ENCODE peak calls at places on chromosomes 7 and 10, in four cellular contexts. C is H9, P is mesendoderm, T is H1. U is an unnamed sample.

GRCh38 chr7:12062062-12062461 is 149.0 kb upstream of the TMEM106B start:
- DNase-seq in C (no peak), P (peak; percentile 16), T (no peak), U (no peak)

GRCh38 chr10:530717-531116 is 158.8 kb downstream of the DIP2C start:
- DNase-seq in C (no peak), P (no peak), T (no peak), U (no peak)

GRCh38 chr10:101070098-101070497 is 8.3 kb downstream of the KAZALD1 start:
- DNase-seq in C (no peak), P (no peak), T (no peak), U (no peak)

GRCh38 chr7:77738871-77739270 is 42.6 kb downstream of the RSBN1L start:
- DNase-seq in C (no peak), P (peak; percentile 82), T (no peak), U (no peak)

GRCh38 chr10:125868372-125868975 is 12.6 kb downstream of the DHX32 start:
- DNase-seq in C (no peak), P (peak; percentile 62), T (no peak), U (no peak)

GRCh38 chr10:59675812-59676211 is 33.8 kb downstream of the SLC16A9 start:
- DNase-seq in C (peak; percentile 54), P (peak; percentile 61), T (no peak), U (no peak)

GRCh38 chr10:79377557-79378382 is 30.5 kb downstream of the PPIF start:
- DNase-seq in C (peak; percentile 20), P (no peak), T (no peak), U (no peak)

GRCh38 chr10:68301790-68302502 is 29.9 kb upstream of the HNRNPH3 start:
- DNase-seq in C (no peak), P (peak; percentile 40), T (no peak), U (peak; percentile 14)

DNA sequence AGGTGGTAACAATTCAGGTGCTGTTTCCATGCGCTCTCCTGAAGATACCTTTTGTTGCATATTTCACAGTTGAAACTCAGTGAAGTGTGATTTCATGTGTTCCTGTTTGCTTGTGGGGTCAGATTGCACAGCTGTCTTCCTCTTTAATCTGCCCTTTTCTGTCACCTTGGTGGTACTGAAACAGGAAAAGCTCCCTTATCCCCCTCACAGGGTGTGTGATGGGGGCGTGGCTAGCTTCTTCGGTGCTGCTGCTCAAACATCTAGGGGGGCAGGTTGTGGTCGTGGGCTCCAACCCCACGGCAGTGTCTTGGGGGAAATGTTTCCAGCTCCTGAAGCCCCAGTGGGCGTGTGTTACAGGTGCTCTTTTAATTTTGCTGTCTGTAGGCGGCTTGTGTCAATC is 107.4 kb upstream of the KLF14 start:
- DNase-seq in C (no peak), P (no peak), T (no peak), U (no peak)
- H2AK5ac ChIP-seq in C (no peak overlapping the region), P (no peak overlapping the region), T (no peak overlapping the region), U (no peak overlapping the region)

GRCh38 chr7:82360591-82361386 is 82.8 kb downstream of the CACNA2D1 start:
- DNase-seq in C (no peak), P (no peak), T (no peak), U (no peak)

GRCh38 chr7:82358009-82358578 is 85.5 kb downstream of the CACNA2D1 start:
- DNase-seq in C (no peak), P (no peak), T (no peak), U (no peak)

GRCh38 chr7:82359426-82359825 is 84.2 kb downstream of the CACNA2D1 start:
- DNase-seq in C (no peak), P (peak; percentile 18), T (no peak), U (no peak)

GRCh38 chr7:82362129-82362528 is 81.4 kb downstream of the CACNA2D1 start:
- DNase-seq in C (no peak), P (no peak), T (no peak), U (no peak)

GRCh38 chr7:82358923-82359322 is 84.7 kb downstream of the CACNA2D1 start:
- DNase-seq in C (no peak), P (no peak), T (no peak), U (no peak)
- H4K8ac ChIP-seq in C (no peak overlapping the region), P (no peak overlapping the region), T (no peak overlapping the region), U (no peak overlapping the region)

DNA sequence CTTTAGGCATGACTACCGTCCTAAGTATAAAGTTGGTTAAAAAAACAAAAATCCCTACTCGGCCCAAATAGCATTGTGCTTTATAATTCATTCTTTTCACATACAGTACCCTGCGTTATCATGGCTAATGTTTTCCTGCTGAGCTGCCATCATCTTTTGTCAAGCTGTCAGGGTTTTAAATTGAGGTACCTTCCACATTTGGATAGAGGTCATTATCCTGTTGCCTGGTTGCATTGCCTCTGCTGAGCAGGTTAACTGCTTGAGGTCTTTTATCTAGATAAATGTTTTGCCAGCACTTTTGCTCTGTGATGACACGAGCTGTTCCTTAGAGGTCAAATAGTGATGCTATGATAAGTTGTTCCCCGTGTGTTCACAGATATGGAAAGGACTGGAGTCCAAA is 94.4 kb upstream of the FZD1 start:
- DNase-seq in C (no peak), P (peak; percentile 27), T (no peak), U (no peak)
- H3K23ac ChIP-seq in C (no peak overlapping the region), P (no peak overlapping the region), T (no peak overlapping the region), U (no peak overlapping the region)

GRCh38 chr10:75208177-75208576 is 2.4 kb upstream of the VDAC2 start:
- DNase-seq in C (no peak), P (peak; percentile 64), T (no peak), U (no peak)
- H2AK5ac ChIP-seq in C (no peak overlapping the region), P (peak overlapping the region; percentile 19), T (no peak overlapping the region), U (no peak overlapping the region)

DNA sequence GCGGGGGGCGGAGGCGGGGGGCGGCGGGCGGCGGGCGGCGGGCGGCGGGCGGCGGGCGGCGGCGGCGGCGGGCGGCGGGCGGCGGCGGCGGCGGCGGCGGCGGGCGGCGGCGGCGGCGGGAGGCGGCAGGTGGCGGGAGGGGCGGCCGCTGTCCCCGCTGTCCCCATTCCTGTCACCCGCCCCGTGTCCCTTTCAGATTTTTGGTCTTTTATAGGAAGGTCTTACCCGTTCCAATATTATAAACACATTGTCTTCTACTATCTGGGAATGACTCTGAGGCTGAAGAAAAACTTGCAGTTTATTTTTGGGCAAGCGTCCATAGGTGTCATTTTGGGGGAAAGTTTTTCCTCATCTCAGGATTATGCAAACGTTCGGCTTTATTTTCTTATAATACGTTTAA is 530 bp downstream of the ZNF713 start:
- DNase-seq in C (no peak), P (peak; percentile 8), T (no peak), U (peak; percentile 51)
- H4K8ac ChIP-seq in C (no peak overlapping the region), P (no peak overlapping the region), T (no peak overlapping the region), U (no peak overlapping the region)

DNA sequence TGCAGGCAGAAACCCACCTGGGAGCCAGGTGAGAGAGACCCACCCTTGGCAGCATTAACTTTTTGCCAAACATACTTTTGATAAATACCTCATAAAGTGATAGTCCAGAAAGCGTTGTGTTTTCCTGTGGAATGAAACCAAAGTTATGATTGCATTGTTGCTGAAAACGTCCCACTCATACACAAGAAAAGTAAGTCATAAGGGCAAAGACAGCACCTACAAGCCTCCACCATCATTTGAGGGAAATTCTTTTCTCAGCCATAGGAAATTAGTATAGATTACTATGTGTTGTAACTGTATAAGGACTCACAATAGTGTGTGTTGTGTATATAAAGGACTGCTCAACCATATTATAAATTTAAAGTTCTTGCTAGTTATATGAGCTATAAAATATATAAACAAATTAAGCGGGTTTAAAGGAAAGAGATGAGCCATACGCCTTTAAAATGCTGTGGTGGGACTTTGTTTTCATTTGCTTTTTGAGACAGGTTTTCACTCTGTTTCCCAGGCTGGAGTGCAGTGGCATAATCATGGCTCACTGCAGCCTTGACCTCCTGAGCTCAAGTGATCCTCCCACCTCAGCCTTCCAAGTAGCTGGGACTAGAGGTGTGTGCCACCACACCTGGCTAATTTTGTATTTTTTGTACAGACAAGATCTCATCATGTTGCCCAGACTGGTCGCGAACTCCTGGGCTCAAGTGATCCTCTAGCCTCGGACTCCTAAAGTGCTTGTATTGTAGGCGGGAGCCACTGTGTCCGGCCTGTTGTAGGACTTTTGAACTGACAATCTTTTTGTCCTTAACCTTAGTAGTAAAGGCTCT is 160.8 kb downstream of the PKD1L1 start:
- DNase-seq in C (no peak), P (no peak), T (no peak), U (no peak)
- H3K23ac ChIP-seq in C (no peak overlapping the region), P (no peak overlapping the region), T (no peak overlapping the region), U (no peak overlapping the region)

GRCh38 chr7:24877790-24878311 is 102.1 kb downstream of the OSBPL3 start:
- DNase-seq in C (no peak), P (no peak), T (no peak), U (no peak)
- H2AK5ac ChIP-seq in C (no peak overlapping the region), P (no peak overlapping the region), T (no peak overlapping the region), U (no peak overlapping the region)

U was measured in neuronal stem cell.